ENCODE peak calls at places on chromosomes 1 and 21, in five cellular contexts. Y is GM04504, X is left kidney, O is fibroblast of pulmonary artery, V is activated T-cell treated with anti-CD3 and anti-CD28 coated beads for 1 hour. C is an unnamed sample.

GRCh38 chr21:44872568-44873355 is 728 bp downstream of the PTTG1IP start:
- DNase-seq in Y (no peak), X (peak), O (peak), V (no peak), C (peak)

GRCh38 chr1:245131026-245131393 is 23.8 kb upstream of the KIF26B start:
- DNase-seq in Y (no peak), X (peak), O (no peak), V (no peak), C (no peak)

GRCh38 chr1:172513480-172513879 is 19.5 kb upstream of the SUCO start:
- DNase-seq in Y (no peak), X (no peak), O (no peak), V (no peak), C (no peak)

GRCh38 chr1:2413495-2414296 is 1.3 kb upstream of the PEX10 start:
- DNase-seq in Y (no peak), X (no peak), O (no peak), V (peak), C (peak)

GRCh38 chr1:111990878-111991760 is 1.7 kb upstream of the KCND3 start:
- DNase-seq in Y (no peak), X (peak), O (peak), V (no peak), C (peak)

GRCh38 chr1:83822206-83822605 is 176.7 kb downstream of the TTLL7 start:
- DNase-seq in Y (peak), X (no peak), O (no peak), V (no peak), C (no peak)

GRCh38 chr1:46617108-46617694 is 590 bp upstream of the MOB3C start:
- DNase-seq in Y (no peak), X (no peak), O (no peak), V (no peak), C (no peak)

GRCh38 chr1:155527672-155528071 is 34.9 kb downstream of the ASH1L start:
- DNase-seq in Y (no peak), X (no peak), O (no peak), V (no peak), C (peak)

GRCh38 chr1:111848852-111849545 is 93.3 kb downstream of the DDX20 start:
- DNase-seq in Y (no peak), X (peak), O (no peak), V (no peak), C (no peak)

GRCh38 chr1:199463521-199464127 is 563.9 kb upstream of the NR5A2 start:
- DNase-seq in Y (peak), X (peak), O (peak), V (no peak), C (peak)

GRCh38 chr1:182637769-182638168 is 33.6 kb upstream of the RGS16 start:
- DNase-seq in Y (no peak), X (no peak), O (no peak), V (no peak), C (no peak)

GRCh38 chr1:103336376-103336775 is 189.1 kb upstream of the RNPC3 start:
- DNase-seq in Y (no peak), X (peak), O (no peak), V (no peak), C (no peak)

GRCh38 chr21:44757731-44758130 is 43.9 kb downstream of the UBE2G2 start:
- DNase-seq in Y (no peak), X (no peak), O (no peak), V (no peak), C (no peak)

GRCh38 chr1:206802401-206802800 is 30.1 kb upstream of the IL10 start:
- DNase-seq in Y (no peak), X (no peak), O (no peak), V (no peak), C (no peak)

GRCh38 chr1:90969241-90969640 is 52.6 kb downstream of the ZNF644 start:
- DNase-seq in Y (no peak), X (no peak), O (no peak), V (no peak), C (no peak)

GRCh38 chr1:230125633-230126528 is 58.8 kb downstream of the GALNT2 start:
- DNase-seq in Y (no peak), X (no peak), O (peak), V (no peak), C (no peak)

GRCh38 chr1:96579639-96580038 is 141.9 kb upstream of the PTBP2 start:
- DNase-seq in Y (no peak), X (no peak), O (peak), V (no peak), C (peak)

GRCh38 chr1:6962956-6963915 is 178.0 kb downstream of the CAMTA1 start:
- DNase-seq in Y (no peak), X (peak), O (no peak), V (peak), C (no peak)

GRCh38 chr1:35885961-35886558 is 3.1 kb downstream of the AGO1 start:
- DNase-seq in Y (no peak), X (peak), O (no peak), V (no peak), C (peak)

GRCh38 chr1:39129514-39129913 is 75.0 kb upstream of the MACF1 start:
- DNase-seq in Y (no peak), X (peak), O (peak), V (no peak), C (peak)

GRCh38 chr1:65238010-65238409 is 71.3 kb upstream of the DNAJC6 start:
- DNase-seq in Y (no peak), X (no peak), O (no peak), V (no peak), C (peak)

GRCh38 chr1:28926629-28927441 is 12.5 kb downstream of the EPB41 start:
- DNase-seq in Y (no peak), X (peak), O (peak), V (no peak), C (peak)

GRCh38 chr1:96748078-96748477 is 26.5 kb downstream of the PTBP2 start:
- DNase-seq in Y (no peak), X (no peak), O (no peak), V (no peak), C (no peak)

GRCh38 chr1:64514197-64514765 is 44.4 kb downstream of the CACHD1 start:
- DNase-seq in Y (no peak), X (peak), O (peak), V (no peak), C (no peak)

GRCh38 chr1:54110991-54111390 is 41.8 kb downstream of the CDCP2 start:
- DNase-seq in Y (no peak), X (no peak), O (no peak), V (no peak), C (no peak)

GRCh38 chr1:164709541-164710287 is 150.7 kb downstream of the PBX1 start:
- DNase-seq in Y (no peak), X (no peak), O (no peak), V (no peak), C (no peak)

GRCh38 chr1:21451212-21451611 is 11.3 kb downstream of the NBPF3 start:
- DNase-seq in Y (peak), X (no peak), O (peak), V (no peak), C (no peak)

GRCh38 chr1:21175670-21176581 is 771 bp downstream of the EIF4G3 start:
- DNase-seq in Y (no peak), X (peak), O (no peak), V (peak), C (peak)

GRCh38 chr1:23524716-23525401 is 6.2 kb downstream of the E2F2 start:
- DNase-seq in Y (no peak), X (no peak), O (no peak), V (no peak), C (no peak)

GRCh38 chr1:32336963-32337675 is 1.1 kb upstream of the MARCKSL1 start:
- DNase-seq in Y (no peak), X (no peak), O (peak), V (no peak), C (no peak)

GRCh38 chr1:161899091-161899490 is 124.6 kb downstream of the OLFML2B start:
- DNase-seq in Y (no peak), X (peak), O (no peak), V (no peak), C (no peak)

GRCh38 chr21:46014828-46015227 is 33.3 kb downstream of the COL6A1 start:
- DNase-seq in Y (no peak), X (no peak), O (no peak), V (no peak), C (no peak)

GRCh38 chr1:153513666-153514065 is 22.1 kb downstream of the S100A6 start:
- DNase-seq in Y (no peak), X (no peak), O (no peak), V (no peak), C (no peak)

GRCh38 chr1:114130213-114130612 is 23.5 kb downstream of the SYT6 start:
- DNase-seq in Y (no peak), X (no peak), O (no peak), V (no peak), C (no peak)

GRCh38 chr1:77857557-77857956 is 30.9 kb upstream of the NEXN start:
- DNase-seq in Y (no peak), X (no peak), O (peak), V (no peak), C (no peak)

GRCh38 chr1:241424480-241424971 is 67.5 kb upstream of the RGS7 start:
- DNase-seq in Y (no peak), X (no peak), O (no peak), V (no peak), C (no peak)

GRCh38 chr1:51924455-51924854 is 45.9 kb upstream of the NRDC start:
- DNase-seq in Y (peak), X (no peak), O (no peak), V (no peak), C (peak)

C was measured in mesendoderm.